ENCODE peak calls at places on chromosomes 1 and 21, in eight cellular contexts. P is osteoblast, A is astrocyte of the spinal cord, W is endothelial cell, G is GM20000, H is tibial nerve, Y is RWPE1, E is cardiac fibroblast. K is an unnamed sample.

GRCh38 chr1:25996966-25997758 is 701 bp downstream of the PAFAH2 start:
- DNase-seq in P (peak), A (peak), W (no peak), G (peak), H (no peak), Y (no peak), E (peak), K (peak)

GRCh38 chr1:29986986-29987385 is 736.4 kb downstream of the MATN1 start:
- DNase-seq in P (no peak), A (no peak), W (no peak), G (no peak), H (no peak), Y (no peak), E (no peak), K (no peak)

GRCh38 chr1:153627797-153628626 is at the start of gene S100A1:
- DNase-seq in P (peak), A (no peak), W (no peak), G (no peak), H (no peak), Y (no peak), E (no peak), K (no peak)

GRCh38 chr1:178371236-178371635 is 125.5 kb downstream of the CLEC20A start:
- DNase-seq in P (no peak), A (peak), W (peak), G (no peak), H (no peak), Y (no peak), E (peak), K (no peak)

GRCh38 chr1:184027751-184028682 is 9.5 kb downstream of the COLGALT2 start:
- DNase-seq in P (no peak), A (no peak), W (no peak), G (no peak), H (no peak), Y (no peak), E (no peak), K (no peak)

GRCh38 chr21:45532826-45533730 is 9.2 kb downstream of the SLC19A1 start:
- DNase-seq in P (no peak), A (no peak), W (no peak), G (no peak), H (no peak), Y (no peak), E (no peak), K (no peak)

GRCh38 chr1:78543941-78544630 is 53.3 kb downstream of the PTGFR start:
- DNase-seq in P (no peak), A (no peak), W (no peak), G (no peak), H (no peak), Y (no peak), E (no peak), K (no peak)

GRCh38 chr1:176515310-176515709 is 52.3 kb downstream of the PAPPA2 start:
- DNase-seq in P (no peak), A (peak), W (no peak), G (no peak), H (no peak), Y (peak), E (peak), K (no peak)

GRCh38 chr1:8252266-8252951 is 65.5 kb upstream of the SLC45A1 start:
- DNase-seq in P (no peak), A (no peak), W (no peak), G (no peak), H (no peak), Y (no peak), E (no peak), K (no peak)

GRCh38 chr1:58784758-58785423 is 1.0 kb upstream of the JUN start:
- DNase-seq in P (peak), A (peak), W (peak), G (peak), H (peak), Y (peak), E (peak), K (peak)

GRCh38 chr1:211991695-211992094 is 43.7 kb downstream of the INTS7 start:
- DNase-seq in P (no peak), A (no peak), W (no peak), G (no peak), H (no peak), Y (no peak), E (no peak), K (no peak)

GRCh38 chr1:67347688-67348472 is 40.2 kb downstream of the IL12RB2 start:
- DNase-seq in P (peak), A (peak), W (peak), G (peak), H (peak), Y (peak), E (peak), K (peak)

GRCh38 chr1:1597275-1597930 is 2.5 kb downstream of the FNDC10 start:
- DNase-seq in P (peak), A (no peak), W (no peak), G (peak), H (no peak), Y (no peak), E (peak), K (peak)

GRCh38 chr1:22262583-22262982 is 119.7 kb upstream of the WNT4 start:
- DNase-seq in P (no peak), A (no peak), W (peak), G (no peak), H (no peak), Y (no peak), E (no peak), K (no peak)

GRCh38 chr1:197774691-197775281 is 494 bp downstream of the DENND1B start:
- DNase-seq in P (peak), A (peak), W (peak), G (peak), H (no peak), Y (peak), E (peak), K (peak)

GRCh38 chr1:223720987-223721591 is 8.8 kb downstream of the CAPN2 start:
- DNase-seq in P (peak), A (peak), W (no peak), G (no peak), H (no peak), Y (no peak), E (peak), K (no peak)

GRCh38 chr1:58611986-58612385 is 34.9 kb upstream of the TACSTD2 start:
- DNase-seq in P (no peak), A (no peak), W (no peak), G (no peak), H (no peak), Y (no peak), E (peak), K (no peak)

GRCh38 chr1:9699361-9699760 is 47.8 kb downstream of the PIK3CD start:
- DNase-seq in P (no peak), A (no peak), W (no peak), G (no peak), H (no peak), Y (peak), E (no peak), K (no peak)

GRCh38 chr1:16208270-16208987 is 4.0 kb downstream of the ARHGEF19 start:
- DNase-seq in P (peak), A (no peak), W (no peak), G (no peak), H (no peak), Y (no peak), E (peak), K (no peak)

GRCh38 chr21:25384782-25385181 is 222.5 kb downstream of the MRPL39 start:
- DNase-seq in P (no peak), A (no peak), W (no peak), G (no peak), H (no peak), Y (no peak), E (no peak), K (no peak)

GRCh38 chr1:98737835-98738234 is 76.3 kb downstream of the SNX7 start:
- DNase-seq in P (no peak), A (no peak), W (no peak), G (no peak), H (no peak), Y (no peak), E (no peak), K (no peak)

GRCh38 chr1:84634536-84635205 is 55.6 kb downstream of the SSX2IP start:
- DNase-seq in P (no peak), A (no peak), W (no peak), G (no peak), H (no peak), Y (peak), E (no peak), K (peak)

GRCh38 chr21:23963454-23963853 is 1643.8 kb downstream of the MRPL39 start:
- DNase-seq in P (no peak), A (peak), W (no peak), G (no peak), H (no peak), Y (no peak), E (peak), K (no peak)

GRCh38 chr1:50368179-50369007 is 54.9 kb downstream of the DMRTA2 start:
- DNase-seq in P (no peak), A (peak), W (peak), G (peak), H (no peak), Y (peak), E (peak), K (peak)

GRCh38 chr1:157539568-157539967 is 12.7 kb downstream of the FCRL5 start:
- DNase-seq in P (no peak), A (no peak), W (no peak), G (no peak), H (no peak), Y (no peak), E (no peak), K (no peak)

GRCh38 chr1:3561801-3562200 is 49.5 kb downstream of the MEGF6 start:
- DNase-seq in P (no peak), A (no peak), W (no peak), G (no peak), H (no peak), Y (no peak), E (no peak), K (no peak)

GRCh38 chr1:57489342-57490036 is 65.6 kb upstream of the DAB1 start:
- DNase-seq in P (peak), A (peak), W (no peak), G (no peak), H (no peak), Y (peak), E (peak), K (no peak)

GRCh38 chr21:26194326-26194725 is 23.8 kb upstream of the APP start:
- DNase-seq in P (no peak), A (no peak), W (no peak), G (no peak), H (no peak), Y (no peak), E (peak), K (no peak)

GRCh38 chr1:53683986-53684740 is 54.8 kb downstream of the GLIS1 start:
- DNase-seq in P (peak), A (no peak), W (no peak), G (no peak), H (no peak), Y (no peak), E (no peak), K (peak)
- TF ChIP-seq CTCF in P (peak), A (peak), W (no peak), G (no peak), H (no peak), Y (no peak), E (peak), K (no peak)

DNA sequence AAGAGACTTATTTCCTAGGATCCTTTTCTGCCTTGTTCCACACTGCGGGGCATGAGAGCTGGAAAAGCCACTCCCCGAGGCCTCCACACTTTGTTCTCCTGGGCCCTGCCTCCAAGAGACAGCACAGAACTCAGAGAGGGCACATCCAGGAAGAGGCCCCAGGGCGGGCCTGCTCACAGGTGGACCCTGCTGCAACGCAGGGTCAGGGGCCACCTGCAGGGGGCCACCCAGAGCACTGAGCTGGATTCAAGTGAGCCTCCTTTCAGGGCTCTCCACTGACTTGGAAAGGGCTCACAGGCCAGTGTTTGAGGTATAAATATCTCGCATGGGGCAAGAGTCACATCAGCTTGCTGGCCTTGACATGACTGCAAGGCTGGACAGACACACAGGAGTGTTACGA is 4.8 kb downstream of the RGS16 start:
- DNase-seq in P (no peak), A (no peak), W (peak), G (no peak), H (no peak), Y (no peak), E (no peak), K (no peak)
- TF ChIP-seq CTCF in P (peak), A (peak), W (peak), G (peak), H (no peak), Y (no peak), E (peak), K (peak)

DNA sequence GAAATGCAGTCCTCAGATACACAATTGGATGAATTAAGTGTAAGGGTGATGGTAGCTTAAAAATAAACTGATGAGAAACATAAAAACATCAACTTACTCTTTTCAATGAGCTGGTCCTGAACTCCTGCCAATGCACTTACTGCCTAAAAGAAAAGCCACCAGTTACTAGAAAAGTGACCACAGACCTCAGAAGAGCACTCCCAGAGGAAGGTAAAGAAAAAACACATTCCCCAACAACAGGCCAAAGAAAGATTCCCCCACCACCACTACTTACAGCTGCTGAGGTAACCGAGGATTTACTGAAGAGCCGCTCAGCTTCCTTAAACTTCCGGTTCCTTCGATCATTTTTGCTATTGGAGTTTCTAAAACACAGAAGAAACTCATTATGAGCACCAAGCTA is 5.4 kb downstream of the MEAF6 start:
- DNase-seq in P (peak), A (peak), W (no peak), G (no peak), H (no peak), Y (no peak), E (peak), K (no peak)
- TF ChIP-seq CTCF in P (peak), A (peak), W (no peak), G (no peak), H (no peak), Y (peak), E (peak), K (no peak)

GRCh38 chr1:241406421-241406820 is 49.4 kb upstream of the RGS7 start:
- DNase-seq in P (no peak), A (no peak), W (no peak), G (no peak), H (no peak), Y (no peak), E (no peak), K (no peak)

GRCh38 chr1:241411056-241411775 is 54.2 kb upstream of the RGS7 start:
- DNase-seq in P (no peak), A (peak), W (no peak), G (no peak), H (no peak), Y (no peak), E (peak), K (no peak)

GRCh38 chr1:241412646-241413045 is 55.6 kb upstream of the RGS7 start:
- DNase-seq in P (no peak), A (no peak), W (no peak), G (no peak), H (no peak), Y (no peak), E (no peak), K (no peak)

GRCh38 chr1:241411776-241412338 is 54.9 kb upstream of the RGS7 start:
- DNase-seq in P (no peak), A (peak), W (no peak), G (no peak), H (no peak), Y (no peak), E (peak), K (no peak)

DNA sequence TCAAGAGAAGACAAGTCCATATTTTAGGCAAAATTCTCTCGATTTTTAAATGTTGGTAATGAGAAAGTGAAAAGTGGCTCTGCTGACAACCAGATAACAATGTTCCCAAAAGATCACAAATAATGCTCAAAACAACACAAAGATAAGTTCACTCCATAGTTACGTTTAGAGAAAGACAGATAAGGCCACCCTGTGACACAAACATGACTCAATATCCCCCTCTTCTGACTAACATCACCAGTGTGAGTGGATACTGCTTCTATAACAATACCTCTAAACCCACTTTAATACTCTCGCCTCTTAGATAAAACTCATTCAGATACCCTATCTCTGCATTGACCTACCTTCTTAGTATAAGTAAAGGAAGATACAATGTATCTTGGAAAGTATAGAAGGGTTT is 51.2 kb upstream of the RGS7 start:
- DNase-seq in P (peak), A (peak), W (no peak), G (no peak), H (no peak), Y (peak), E (peak), K (peak)
- TF ChIP-seq CTCF in P (no peak), A (peak), W (no peak), G (no peak), H (no peak), Y (no peak), E (no peak), K (peak)